ENCODE peak calls at places on chromosomes 7 and 10, in eight cellular contexts. S is coronary artery; X is IMR-90; B is mammary epithelial cell; W is spleen; F is hepatocyte; A is MM.1S; Q is CD8-positive, alpha-beta T cell. I is an unnamed sample.
A peak's percentile ranks its signal among the peaks of the same experiment; 100 is the strongest.

GRCh38 chr10:92124524-92125168 is 166.2 kb downstream of the CPEB3 start:
- DNase-seq in W (no peak), B (peak; percentile 80), F (peak; percentile 58), S (peak; percentile 71), A (no peak), Q (no peak), X (peak; percentile 91), I (peak; percentile 95)

GRCh38 chr10:132817701-132818211 is 31.8 kb upstream of the NKX6-2 start:
- DNase-seq in B (no peak), Q (no peak), W (peak; percentile 58), X (no peak), F (no peak), S (no peak), A (no peak), I (no peak)

GRCh38 chr10:7362451-7362850 is 48.4 kb downstream of the SFMBT2 start:
- DNase-seq in X (peak; percentile 33), S (no peak), A (no peak), F (no peak), W (no peak), B (no peak), Q (no peak), I (no peak)

GRCh38 chr7:2123360-2123759 is 109.4 kb downstream of the MAD1L1 start:
- DNase-seq in A (no peak), F (no peak), W (no peak), S (no peak), X (no peak), B (no peak), Q (no peak), I (no peak)

GRCh38 chr10:44004913-44005787 is 356.5 kb upstream of the ZNF32 start:
- DNase-seq in X (no peak), S (no peak), W (no peak), Q (no peak), F (no peak), B (no peak), A (no peak), I (no peak)

GRCh38 chr10:46542567-46543323 is 13.7 kb downstream of the GPRIN2 start:
- DNase-seq in W (peak; percentile 68), A (no peak), X (no peak), F (no peak), S (no peak), Q (peak; percentile 4), B (no peak), I (no peak)

GRCh38 chr10:131087464-131088215 is 223.9 kb downstream of the TCERG1L start:
- DNase-seq in S (no peak), F (no peak), X (no peak), Q (no peak), W (peak; percentile 64), A (no peak), B (no peak), I (no peak)

GRCh38 chr7:47901542-47901941 is 46.7 kb downstream of the PKD1L1 start:
- DNase-seq in A (no peak), F (no peak), W (no peak), X (peak; percentile 19), Q (no peak), S (no peak), B (no peak), I (no peak)

GRCh38 chr10:14125564-14125963 is 205.2 kb downstream of the FRMD4A start:
- DNase-seq in S (no peak), B (no peak), W (no peak), A (no peak), X (no peak), F (no peak), Q (no peak), I (no peak)

GRCh38 chr10:33653584-33654367 is 319.3 kb upstream of the NRP1 start:
- DNase-seq in S (no peak), F (no peak), W (no peak), B (peak; percentile 64), A (no peak), X (peak; percentile 71), Q (no peak), I (peak; percentile 82)

DNA sequence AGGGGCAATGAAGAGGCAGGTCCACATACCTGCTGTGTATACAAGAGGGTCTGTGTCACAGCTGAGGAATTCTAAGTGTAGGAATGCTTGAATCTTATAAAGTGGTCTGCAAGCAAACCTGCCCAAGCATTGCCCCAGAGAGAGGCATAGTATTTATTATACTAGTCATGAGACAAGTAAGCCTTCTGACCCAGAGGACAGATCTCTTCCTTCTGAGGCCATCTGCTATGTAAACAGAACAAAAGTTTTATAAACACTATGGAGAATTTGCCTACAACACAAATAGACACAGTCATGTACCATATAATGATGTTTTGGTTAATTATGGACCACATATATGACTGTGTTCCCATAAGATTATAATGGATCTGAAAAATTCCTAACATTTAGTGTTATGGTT is 388.2 kb downstream of the NEBL start:
- DNase-seq in X (no peak), Q (no peak), A (no peak), S (no peak), W (no peak), B (no peak), F (no peak), I (no peak)
- H3K4me3 ChIP-seq in X (no peak overlapping the region), Q (no peak overlapping the region), A (no peak overlapping the region), S (no peak overlapping the region), W (no peak overlapping the region), B (no peak overlapping the region), F (no peak overlapping the region), I (no peak overlapping the region)

GRCh38 chr10:16049050-16049449 is 188.7 kb upstream of the MINDY3 start:
- DNase-seq in X (no peak), S (no peak), B (no peak), W (no peak), F (no peak), A (no peak), Q (no peak), I (peak; percentile 2)
- TF ChIP-seq CTCF in X (no peak), S (no peak), B (no peak), W (no peak), F (no peak), A (no peak), Q (no peak), I (no peak)

DNA sequence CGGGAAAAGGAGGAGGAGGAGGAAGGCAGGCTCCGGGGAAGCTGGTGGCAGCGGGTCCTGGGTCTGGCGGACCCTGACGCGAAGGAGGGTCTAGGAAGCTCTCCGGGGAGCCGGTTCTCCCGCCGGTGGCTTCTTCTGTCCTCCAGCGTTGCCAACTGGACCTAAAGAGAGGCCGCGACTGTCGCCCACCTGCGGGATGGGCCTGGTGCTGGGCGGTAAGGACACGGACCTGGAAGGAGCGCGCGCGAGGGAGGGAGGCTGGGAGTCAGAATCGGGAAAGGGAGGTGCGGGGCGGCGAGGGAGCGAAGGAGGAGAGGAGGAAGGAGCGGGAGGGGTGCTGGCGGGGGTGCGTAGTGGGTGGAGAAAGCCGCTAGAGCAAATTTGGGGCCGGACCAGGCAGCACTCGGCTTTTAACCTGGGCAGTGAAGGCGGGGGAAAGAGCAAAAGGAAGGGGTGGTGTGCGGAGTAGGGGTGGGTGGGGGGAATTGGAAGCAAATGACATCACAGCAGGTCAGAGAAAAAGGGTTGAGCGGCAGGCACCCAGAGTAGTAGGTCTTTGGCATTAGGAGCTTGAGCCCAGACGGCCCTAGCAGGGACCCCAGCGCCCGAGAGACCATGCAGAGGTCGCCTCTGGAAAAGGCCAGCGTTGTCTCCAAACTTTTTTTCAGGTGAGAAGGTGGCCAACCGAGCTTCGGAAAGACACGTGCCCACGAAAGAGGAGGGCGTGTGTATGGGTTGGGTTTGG is at the start of gene CFTR:
- DNase-seq in B (no peak), F (peak; percentile 49), X (no peak), W (no peak), A (no peak), S (no peak), Q (no peak), I (no peak)
- H3K4me3 ChIP-seq in B (no peak within 1 kb of the TSS), F (peak within 1 kb of the TSS; percentile 73), X (peak within 1 kb of the TSS; percentile 51), W (no peak within 1 kb of the TSS), A (no peak within 1 kb of the TSS), S (peak within 1 kb of the TSS; percentile 64), Q (no peak within 1 kb of the TSS), I (no peak within 1 kb of the TSS)

GRCh38 chr10:42753507-42754154 is 29.0 kb upstream of the BMS1 start:
- DNase-seq in F (peak; percentile 55), W (peak; percentile 80), Q (no peak), A (no peak), B (peak; percentile 14), S (no peak), X (no peak), I (no peak)

GRCh38 chr10:42753126-42753506 is 29.5 kb upstream of the BMS1 start:
- DNase-seq in A (no peak), S (no peak), W (peak; percentile 86), F (peak; percentile 82), Q (peak; percentile 68), B (peak; percentile 64), X (peak; percentile 55), I (peak; percentile 77)

GRCh38 chr10:42755591-42756093 is 27.0 kb upstream of the BMS1 start:
- DNase-seq in B (no peak), S (no peak), Q (no peak), W (no peak), A (no peak), X (no peak), F (no peak), I (no peak)

GRCh38 chr10:42754155-42755027 is 28.2 kb upstream of the BMS1 start:
- DNase-seq in W (no peak), S (no peak), B (no peak), F (peak; percentile 53), X (no peak), Q (peak; percentile 39), A (no peak), I (peak; percentile 11)

DNA sequence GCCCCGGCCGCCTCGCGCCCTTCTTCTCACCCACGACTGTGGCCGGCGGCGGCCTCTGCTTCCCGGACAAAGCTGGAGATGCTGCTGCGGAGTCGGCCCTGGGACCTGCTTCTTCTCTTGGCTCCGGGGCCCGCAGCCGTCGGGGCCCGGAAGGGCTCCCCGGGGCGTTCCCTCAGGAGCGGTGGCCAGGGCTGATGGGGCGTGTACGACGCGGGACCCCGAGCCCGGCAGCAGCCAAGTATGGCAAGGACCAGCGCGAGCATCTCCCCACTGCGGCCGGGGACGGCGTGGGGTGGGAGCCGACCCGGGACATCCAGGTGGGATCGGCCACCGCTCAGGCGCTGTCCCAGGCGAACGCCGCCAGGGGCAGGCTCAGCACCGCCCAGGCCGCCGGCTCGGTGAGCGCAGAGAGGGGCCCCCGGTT is 27.6 kb upstream of the BMS1 start:
- DNase-seq in F (peak; percentile 17), B (no peak), W (no peak), X (no peak), Q (no peak), S (no peak), A (no peak), I (no peak)
- TF ChIP-seq CTCF in F (peak; percentile 18), B (no peak), W (peak; percentile 12), X (no peak), Q (no peak), S (peak; percentile 12), A (no peak), I (no peak)

GRCh38 chr7:91266067-91266930 is 2.1 kb downstream of the FZD1 start:
- DNase-seq in B (peak; percentile 28), W (peak; percentile 76), S (no peak), X (peak; percentile 47), A (no peak), F (peak; percentile 32), Q (no peak), I (no peak)
- H3K4me3 ChIP-seq in B (peak overlapping the region; percentile 74), W (peak overlapping the region; percentile 60), S (peak overlapping the region; percentile 73), X (peak overlapping the region; percentile 75), A (no peak overlapping the region), F (peak overlapping the region; percentile 84), Q (no peak overlapping the region), I (peak overlapping the region; percentile 72)

GRCh38 chr7:78081888-78082287 is 283.3 kb downstream of the PHTF2 start:
- DNase-seq in W (no peak), S (no peak), Q (no peak), F (no peak), A (no peak), X (no peak), B (no peak), I (no peak)
- TF ChIP-seq CTCF in W (no peak), S (no peak), Q (no peak), F (no peak), A (no peak), X (no peak), B (no peak), I (no peak)